ENCODE peak calls at places on chromosomes 3 and 15, in eight cellular contexts. O, Q, W, J, X, K, Y and Z are unnamed samples.

GRCh38 chr3:31488475-31489017 is 44.2 kb upstream of the STT3B start:
- DNase-seq in W (no peak), J (no peak), Y (no peak), X (no peak), O (no peak), K (no peak), Q (no peak), Z (no peak)

GRCh38 chr15:40047413-40048154 is 8.6 kb upstream of the SRP14 start:
- DNase-seq in O (peak; percentile 94), X (peak; percentile 63), J (peak; percentile 83), W (peak; percentile 32), K (no peak), Y (peak; percentile 71), Q (peak; percentile 77), Z (no peak)

GRCh38 chr3:63565220-63565619 is 87.3 kb upstream of the SNTN start:
- DNase-seq in J (no peak), O (no peak), X (no peak), K (no peak), W (no peak), Q (no peak), Y (no peak), Z (no peak)

GRCh38 chr3:104642827-104643226 is 723.9 kb upstream of the ALCAM start:
- DNase-seq in K (no peak), Y (no peak), W (no peak), O (no peak), J (no peak), X (peak; percentile 52), Q (no peak), Z (no peak)

GRCh38 chr3:37243811-37244748 is 69.7 kb upstream of the LRRFIP2 start:
- DNase-seq in X (peak; percentile 38), O (peak; percentile 61), Q (peak; percentile 84), Y (peak; percentile 81), J (peak; percentile 88), W (no peak), K (no peak), Z (peak; percentile 57)

GRCh38 chr3:143120716-143121239 is 1.2 kb downstream of the CHST2 start:
- DNase-seq in O (peak; percentile 84), X (peak; percentile 67), W (peak; percentile 21), Q (peak; percentile 40), J (peak; percentile 51), Y (no peak), K (no peak), Z (no peak)

GRCh38 chr3:128845119-128845518 is 34.3 kb upstream of the ACAD9 start:
- DNase-seq in O (no peak), K (no peak), J (no peak), Q (no peak), Y (no peak), X (peak; percentile 66), W (no peak), Z (peak; percentile 82)

GRCh38 chr15:32717290-32718081 is at the start of gene GREM1:
- DNase-seq in Q (no peak), O (no peak), X (no peak), J (peak; percentile 83), Y (no peak), W (no peak), K (no peak), Z (no peak)

GRCh38 chr3:170999737-171000242 is 26.7 kb downstream of the SLC2A2 start:
- DNase-seq in K (peak; percentile 79), Y (peak; percentile 45), O (no peak), J (peak; percentile 92), X (no peak), Q (peak; percentile 87), W (no peak), Z (no peak)